ENCODE peak calls at places on chromosomes 7 and 10, in six cellular contexts. Z is Panc1, J is GM23338, A is hepatocyte, I is prostate gland, P is AG04450. T is an unnamed sample.

GRCh38 chr10:58477902-58478301 is 34.8 kb upstream of the BICC1 start:
- DNase-seq in Z (no peak), J (peak; percentile 22), A (no peak), I (no peak), P (no peak), T (no peak)

GRCh38 chr7:51374936-51375335 is 58.3 kb upstream of the COBL start:
- DNase-seq in Z (no peak), J (no peak), A (no peak), I (no peak), P (no peak), T (no peak)

GRCh38 chr10:24908793-24909423 is 43.5 kb downstream of the PRTFDC1 start:
- DNase-seq in Z (no peak), J (no peak), A (peak; percentile 47), I (no peak), P (no peak), T (peak; percentile 23)

GRCh38 chr7:48183965-48184364 is 12.7 kb downstream of the ABCA13 start:
- DNase-seq in Z (no peak), J (no peak), A (no peak), I (no peak), P (no peak), T (no peak)

GRCh38 chr7:141551080-141551772 is at the start of gene AGK:
- DNase-seq in Z (no peak), J (peak; percentile 91), A (peak; percentile 85), I (peak; percentile 41), P (peak; percentile 36), T (no peak)

GRCh38 chr10:6722616-6723004 is 142.5 kb upstream of the PRKCQ start:
- DNase-seq in Z (no peak), J (no peak), A (no peak), I (no peak), P (no peak), T (no peak)

GRCh38 chr10:124532106-124532641 is 70.6 kb downstream of the LHPP start:
- DNase-seq in Z (no peak), J (peak; percentile 91), A (peak; percentile 69), I (no peak), P (no peak), T (no peak)

GRCh38 chr7:129774359-129774758 is 162.8 kb downstream of the NRF1 start:
- DNase-seq in Z (no peak), J (peak; percentile 60), A (no peak), I (no peak), P (no peak), T (no peak)

GRCh38 chr10:63430091-63430998 is 35.4 kb downstream of the JMJD1C start:
- DNase-seq in Z (no peak), J (no peak), A (peak; percentile 25), I (no peak), P (no peak), T (no peak)

GRCh38 chr10:61899997-61900828 is 1.3 kb upstream of the ARID5B start:
- DNase-seq in Z (peak; percentile 69), J (peak; percentile 45), A (peak; percentile 66), I (peak; percentile 67), P (no peak), T (peak; percentile 52)

GRCh38 chr10:124626759-124627380 is 117.3 kb downstream of the FAM53B start:
- DNase-seq in Z (no peak), J (peak; percentile 54), A (no peak), I (no peak), P (no peak), T (no peak)

GRCh38 chr7:77800158-77800557 is 1.6 kb downstream of the PHTF2 start:
- DNase-seq in Z (no peak), J (no peak), A (peak; percentile 17), I (no peak), P (no peak), T (no peak)

GRCh38 chr7:101017099-101017777 is 2.6 kb upstream of the MUC17 start:
- DNase-seq in Z (peak; percentile 53), J (peak; percentile 86), A (peak; percentile 91), I (peak; percentile 27), P (peak; percentile 56), T (peak; percentile 40)

GRCh38 chr10:93475227-93475626 is 6.9 kb downstream of the MYOF start:
- DNase-seq in Z (no peak), J (no peak), A (no peak), I (no peak), P (no peak), T (no peak)

GRCh38 chr7:134458341-134458805 is 527 bp downstream of the AKR1B1 start:
- DNase-seq in Z (no peak), J (peak; percentile 79), A (peak; percentile 63), I (peak; percentile 25), P (no peak), T (no peak)

GRCh38 chr10:119849031-119849789 is 23.4 kb downstream of the MCMBP start:
- DNase-seq in Z (no peak), J (no peak), A (no peak), I (no peak), P (peak; percentile 46), T (peak; percentile 42)

GRCh38 chr10:119045561-119045960 is 16.0 kb downstream of the NANOS1 start:
- DNase-seq in Z (no peak), J (no peak), A (no peak), I (no peak), P (no peak), T (no peak)

GRCh38 chr7:29807179-29807841 is 1.0 kb downstream of the WIPF3 start:
- DNase-seq in Z (no peak), J (peak; percentile 75), A (peak; percentile 64), I (no peak), P (no peak), T (no peak)

GRCh38 chr7:80922254-80923049 is 3.6 kb upstream of the SEMA3C start:
- DNase-seq in Z (no peak), J (no peak), A (peak; percentile 29), I (peak; percentile 83), P (no peak), T (no peak)

GRCh38 chr7:80918909-80919721 is at the start of gene SEMA3C:
- DNase-seq in Z (peak; percentile 90), J (peak; percentile 94), A (peak; percentile 96), I (peak; percentile 91), P (peak; percentile 87), T (peak; percentile 91)

GRCh38 chr7:80921130-80921529 is 2.3 kb upstream of the SEMA3C start:
- DNase-seq in Z (peak; percentile 94), J (no peak), A (no peak), I (peak; percentile 34), P (no peak), T (no peak)

GRCh38 chr7:80918406-80918805 is 445 bp downstream of the SEMA3C start:
- DNase-seq in Z (no peak), J (peak; percentile 50), A (peak; percentile 33), I (peak; percentile 15), P (no peak), T (no peak)

GRCh38 chr7:80916770-80917681 is 1.8 kb downstream of the SEMA3C start:
- DNase-seq in Z (peak; percentile 96), J (peak; percentile 44), A (peak; percentile 28), I (no peak), P (no peak), T (no peak)
- TF ChIP-seq CTCF in Z (peak; percentile 66), J (peak; percentile 61), A (peak; percentile 57), I (peak; percentile 52), P (peak; percentile 60), T (peak; percentile 57)

GRCh38 chr10:44968101-44968886 is 8.7 kb downstream of the RASSF4 start:
- DNase-seq in Z (no peak), J (no peak), A (no peak), I (no peak), P (no peak), T (no peak)
- H3K4me3 ChIP-seq in Z (no peak overlapping the region), J (no peak overlapping the region), A (no peak overlapping the region), I (no peak overlapping the region), P (no peak overlapping the region), T (no peak overlapping the region)

GRCh38 chr7:44348300-44348699 is 22.9 kb upstream of the CAMK2B start:
- DNase-seq in Z (no peak), J (peak; percentile 79), A (no peak), I (no peak), P (peak; percentile 4), T (no peak)
- TF ChIP-seq CTCF in Z (peak; percentile 70), J (peak; percentile 57), A (no peak), I (no peak), P (peak; percentile 58), T (peak; percentile 69)

GRCh38 chr7:157690058-157690832 is 353.4 kb downstream of the DNAJB6 start:
- DNase-seq in Z (no peak), J (no peak), A (no peak), I (no peak), P (no peak), T (no peak)
- H3K4me3 ChIP-seq in Z (peak overlapping the region; percentile 69), J (peak overlapping the region; percentile 40), A (no peak overlapping the region), I (peak overlapping the region; percentile 17), P (no peak overlapping the region), T (no peak overlapping the region)

DNA sequence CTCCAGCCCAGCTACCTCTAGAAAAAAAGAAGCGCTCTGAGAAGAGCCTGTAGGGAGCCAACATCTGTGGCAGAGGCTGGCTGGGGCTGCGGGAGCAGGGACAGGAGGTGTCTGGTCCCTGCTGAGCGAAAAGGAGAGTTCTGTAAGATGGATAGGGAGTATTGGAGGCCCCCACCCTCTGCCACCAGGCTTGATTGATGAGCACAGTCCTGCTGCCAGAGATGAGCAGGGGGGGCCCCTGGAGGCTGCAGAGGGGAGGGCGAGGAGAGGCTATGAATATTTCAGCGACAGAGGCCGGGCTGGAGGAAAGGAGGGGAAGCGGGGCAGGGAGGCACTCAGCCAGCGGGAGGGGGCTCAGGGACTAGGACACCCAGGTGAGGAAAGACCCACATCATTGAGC is 44.5 kb upstream of the HSPB1 start:
- DNase-seq in Z (no peak), J (no peak), A (no peak), I (no peak), P (no peak), T (no peak)
- TF ChIP-seq CTCF in Z (no peak), J (peak; percentile 18), A (no peak), I (no peak), P (no peak), T (peak; percentile 9)